ENCODE peak calls at places on chromosome 15, in seven cellular contexts. V is tibial artery; J is cardiac septum; E is natural killer cell; X is stimulated activated CD8-positive, alpha-beta memory T cell treated with anti-CD3 and anti-CD28 coated beads, Interleukin-2, amount 100 ng/mL, for 48 hours; R is amniotic stem cell; U is posterior cingulate gyrus. N is an unnamed sample.

GRCh38 chr15:37880009-37880834 is 54.2 kb upstream of the TMCO5A start:
- DNase-seq in X (no peak), J (no peak), R (no peak), V (no peak), U (no peak), E (no peak), N (no peak)

GRCh38 chr15:80558631-80559319 is 136.3 kb upstream of the ABHD17C start:
- DNase-seq in V (no peak), R (no peak), E (no peak), U (no peak), X (no peak), J (no peak), N (no peak)

GRCh38 chr15:79811406-79812405 is 85.1 kb downstream of the MTHFS start:
- DNase-seq in U (peak; percentile 28), E (no peak), V (peak; percentile 77), X (no peak), J (peak; percentile 77), R (no peak), N (peak; percentile 83)

GRCh38 chr15:34056921-34057320 is 17.9 kb upstream of the AVEN start:
- DNase-seq in J (no peak), E (no peak), R (no peak), V (no peak), X (no peak), U (no peak), N (no peak)

GRCh38 chr15:77059761-77060345 is 11.1 kb downstream of the TSPAN3 start:
- DNase-seq in R (no peak), U (no peak), J (no peak), V (no peak), E (no peak), X (no peak), N (no peak)

GRCh38 chr15:83292317-83292716 is 7.9 kb upstream of the BNC1 start:
- DNase-seq in E (no peak), U (no peak), V (no peak), X (no peak), R (no peak), J (no peak), N (no peak)

GRCh38 chr15:88882745-88883144 is 12.6 kb downstream of the HAPLN3 start:
- DNase-seq in J (no peak), R (no peak), U (no peak), V (no peak), E (no peak), X (no peak), N (no peak)

GRCh38 chr15:34436956-34437442 is 609 bp downstream of the GOLGA8A start:
- DNase-seq in R (no peak), J (no peak), U (peak; percentile 47), E (peak; percentile 44), V (no peak), X (peak; percentile 33), N (peak; percentile 43)

GRCh38 chr15:57485869-57486268 is 105.8 kb upstream of the MYZAP start:
- DNase-seq in J (no peak), R (peak; percentile 61), V (no peak), E (no peak), U (no peak), X (no peak), N (no peak)

GRCh38 chr15:90054618-90055097 is 47.6 kb downstream of the IDH2 start:
- DNase-seq in X (no peak), E (no peak), V (no peak), J (no peak), U (no peak), R (no peak), N (no peak)

GRCh38 chr15:63718590-63719035 is 115.1 kb downstream of the HERC1 start:
- DNase-seq in X (no peak), J (no peak), R (peak; percentile 27), V (no peak), U (no peak), E (no peak), N (no peak)

GRCh38 chr15:76251717-76252116 is 59.6 kb downstream of the ETFA start:
- DNase-seq in J (no peak), E (no peak), V (no peak), U (no peak), X (no peak), R (no peak), N (no peak)

GRCh38 chr15:39434751-39435238 is 146.1 kb upstream of the THBS1 start:
- DNase-seq in J (no peak), R (no peak), V (no peak), U (no peak), E (no peak), X (no peak), N (no peak)

GRCh38 chr15:89364741-89365450 is 30.3 kb upstream of the POLG start:
- DNase-seq in U (peak; percentile 54), V (no peak), E (no peak), R (no peak), J (no peak), X (no peak), N (peak; percentile 58)

GRCh38 chr15:97963779-97964178 is 3.3 kb downstream of the ARRDC4 start:
- DNase-seq in E (no peak), R (no peak), U (no peak), V (no peak), X (no peak), J (no peak), N (no peak)

GRCh38 chr15:67240235-67241131 is 14.0 kb downstream of the AAGAB start:
- DNase-seq in R (no peak), U (no peak), E (no peak), J (no peak), X (no peak), V (no peak), N (peak; percentile 7)

GRCh38 chr15:58065445-58066041 is at the start of gene ALDH1A2:
- DNase-seq in R (no peak), X (no peak), V (peak; percentile 26), E (peak; percentile 14), U (no peak), J (no peak), N (no peak)

GRCh38 chr15:90189781-90190467 is 11.2 kb upstream of the SEMA4B start:
- DNase-seq in X (no peak), J (no peak), E (no peak), V (no peak), R (no peak), U (no peak), N (no peak)

GRCh38 chr15:68207176-68207935 is 2.2 kb upstream of the CALML4 start:
- DNase-seq in X (no peak), R (no peak), E (no peak), U (no peak), J (no peak), V (no peak), N (no peak)

GRCh38 chr15:73947651-73948050 is 21.4 kb downstream of the LOXL1 start:
- DNase-seq in R (no peak), V (no peak), X (no peak), U (no peak), J (no peak), E (no peak), N (no peak)

GRCh38 chr15:53658827-53659226 is 100.6 kb downstream of the WDR72 start:
- DNase-seq in X (no peak), V (no peak), E (no peak), R (no peak), J (no peak), U (no peak), N (no peak)

GRCh38 chr15:80849308-80849707 is 70.1 kb downstream of the CEMIP start:
- DNase-seq in R (peak; percentile 61), U (no peak), E (no peak), J (no peak), X (no peak), V (no peak), N (no peak)

GRCh38 chr15:77519540-77519939 is 98.9 kb downstream of the HMG20A start:
- DNase-seq in E (no peak), U (no peak), X (no peak), R (no peak), V (no peak), J (no peak), N (no peak)

GRCh38 chr15:67805871-67806538 is 19.3 kb upstream of the SKOR1 start:
- DNase-seq in V (no peak), R (no peak), E (no peak), U (no peak), J (no peak), X (no peak), N (no peak)

GRCh38 chr15:33994005-33994615 is 25.8 kb downstream of the CHRM5 start:
- DNase-seq in E (no peak), X (no peak), R (peak; percentile 2), V (no peak), U (peak; percentile 44), J (no peak), N (no peak)

GRCh38 chr15:96339662-96340347 is 9.3 kb downstream of the NR2F2 start:
- DNase-seq in J (no peak), V (no peak), R (no peak), X (no peak), E (no peak), U (no peak), N (no peak)

GRCh38 chr15:101318147-101318809 is 23.2 kb upstream of the SNRPA1 start:
- DNase-seq in R (no peak), V (no peak), X (no peak), J (no peak), U (no peak), E (no peak), N (no peak)

GRCh38 chr15:61890106-61890505 is 170.1 kb downstream of the VPS13C start:
- DNase-seq in U (no peak), X (no peak), V (no peak), R (no peak), J (no peak), E (no peak), N (no peak)

GRCh38 chr15:44738340-44738984 is 2.1 kb downstream of the TRIM69 start:
- DNase-seq in R (peak; percentile 22), X (no peak), U (no peak), V (no peak), J (no peak), E (no peak), N (peak; percentile 28)

GRCh38 chr15:39426552-39427532 is 154.0 kb upstream of the THBS1 start:
- DNase-seq in R (no peak), J (peak; percentile 82), X (peak; percentile 75), U (no peak), E (peak; percentile 81), V (peak; percentile 63), N (no peak)

GRCh38 chr15:99671926-99672701 is 61.1 kb downstream of the LYSMD4 start:
- DNase-seq in E (no peak), U (no peak), J (no peak), V (no peak), X (no peak), R (no peak), N (no peak)

GRCh38 chr15:73777741-73778140 is 24.6 kb upstream of the INSYN1 start:
- DNase-seq in V (no peak), X (no peak), R (no peak), E (no peak), U (no peak), J (no peak), N (no peak)

GRCh38 chr15:52083603-52084002 is 29.0 kb downstream of the BCL2L10 start:
- DNase-seq in U (no peak), X (no peak), V (no peak), R (no peak), J (no peak), E (no peak), N (no peak)

GRCh38 chr15:95458736-95459135 is 871.8 kb upstream of the NR2F2 start:
- DNase-seq in X (no peak), U (no peak), E (no peak), V (no peak), J (no peak), R (no peak), N (no peak)

GRCh38 chr15:44034334-44034733 is 160.7 kb downstream of the FRMD5 start:
- DNase-seq in V (no peak), R (no peak), E (no peak), J (no peak), U (no peak), X (no peak), N (no peak)

GRCh38 chr15:40941528-40942336 is 11.5 kb upstream of the CHAC1 start:
- DNase-seq in J (peak; percentile 91), X (peak; percentile 57), V (peak; percentile 73), U (peak; percentile 63), R (peak; percentile 53), E (peak; percentile 66), N (peak; percentile 85)

GRCh38 chr15:78071378-78071777 is 6.1 kb downstream of the TBC1D2B start:
- DNase-seq in X (no peak), V (no peak), U (no peak), J (no peak), R (no peak), E (no peak), N (no peak)

GRCh38 chr15:67100808-67101581 is 35.6 kb downstream of the SMAD3 start:
- DNase-seq in X (peak; percentile 55), E (no peak), J (no peak), V (no peak), U (no peak), R (no peak), N (no peak)